ENCODE peak calls at places on chromosomes 4 and X, in seven cellular contexts. H is mesenteric fat pad; B is omental fat pad; F is amniotic stem cell; R is body of pancreas; A is head of caudate nucleus; E is CD4-positive, alpha-beta T cell. V is an unnamed sample.

GRCh38 chr4:56187601-56188177 is 199.6 kb downstream of the AASDH start:
- DNase-seq in H (no peak), B (no peak), F (no peak), R (no peak), A (no peak), E (no peak), V (no peak)

GRCh38 chrX:9438950-9439494 is 25.8 kb upstream of the TBL1X start:
- DNase-seq in H (no peak), B (no peak), F (no peak), R (no peak), A (no peak), E (no peak), V (no peak)

GRCh38 chr4:109728385-109728784 is 1.5 kb downstream of the PLA2G12A start:
- DNase-seq in H (no peak), B (no peak), F (no peak), R (no peak), A (no peak), E (no peak), V (no peak)

GRCh38 chr4:150960818-150961217 is 54.3 kb downstream of the LRBA start:
- DNase-seq in H (no peak), B (no peak), F (no peak), R (no peak), A (no peak), E (no peak), V (no peak)

GRCh38 chrX:126300401-126300800 is 134.3 kb upstream of the DCAF12L2 start:
- DNase-seq in H (no peak), B (no peak), F (no peak), R (no peak), A (no peak), E (no peak), V (no peak)

GRCh38 chrX:19840899-19841648 is 46.3 kb downstream of the SH3KBP1 start:
- DNase-seq in H (no peak), B (no peak), F (no peak), R (no peak), A (no peak), E (peak; percentile 16), V (no peak)

GRCh38 chrX:57172544-57172943 is 35.3 kb upstream of the SPIN2A start:
- DNase-seq in H (no peak), B (no peak), F (no peak), R (no peak), A (no peak), E (no peak), V (no peak)

GRCh38 chr4:71187399-71188196 is 151.2 kb upstream of the SLC4A4 start:
- DNase-seq in H (no peak), B (peak; percentile 33), F (peak; percentile 45), R (peak; percentile 28), A (peak; percentile 9), E (peak; percentile 1), V (no peak)

GRCh38 chrX:13471269-13471668 is 98.1 kb upstream of the EGFL6 start:
- DNase-seq in H (no peak), B (no peak), F (no peak), R (no peak), A (no peak), E (no peak), V (no peak)

GRCh38 chr4:82578935-82579334 is 17.1 kb upstream of the TMEM150C start:
- DNase-seq in H (no peak), B (no peak), F (no peak), R (no peak), A (no peak), E (no peak), V (no peak)

GRCh38 chr4:17066972-17067371 is 168.5 kb upstream of the LDB2 start:
- DNase-seq in H (no peak), B (no peak), F (peak; percentile 92), R (no peak), A (no peak), E (no peak), V (no peak)

GRCh38 chr4:139628184-139629012 is 37.2 kb upstream of the MGST2 start:
- DNase-seq in H (no peak), B (no peak), F (no peak), R (peak; percentile 18), A (no peak), E (no peak), V (no peak)

GRCh38 chr4:128158894-128159293 is 97.8 kb downstream of the LARP1B start:
- DNase-seq in H (no peak), B (no peak), F (no peak), R (no peak), A (no peak), E (no peak), V (no peak)